ENCODE peak calls at places on chromosomes 12 and 14, in six cellular contexts. X is NCI-H2081, L is esophagus squamous epithelium, N is AG04449, V is fibroblast of mammary gland, W is neural crest cell. J is an unnamed sample.

GRCh38 chr14:44339256-44339655 is 167.8 kb downstream of the FSCB start:
- DNase-seq in N (no peak), X (no peak), W (no peak), L (no peak), V (no peak), J (no peak)

GRCh38 chr12:46088040-46088439 is 97.7 kb upstream of the SCAF11 start:
- DNase-seq in V (no peak), L (no peak), X (no peak), N (no peak), W (no peak), J (no peak)

GRCh38 chr12:47983541-47984115 is 20.2 kb downstream of the TMEM106C start:
- DNase-seq in W (no peak), V (no peak), L (no peak), X (no peak), N (no peak), J (no peak)

GRCh38 chr14:91493169-91493568 is 16.9 kb downstream of the PPP4R3A start:
- DNase-seq in X (no peak), V (peak), W (no peak), N (no peak), L (no peak), J (peak)

GRCh38 chr12:54187075-54187474 is 1.7 kb downstream of the SMUG1 start:
- DNase-seq in X (no peak), L (no peak), N (no peak), V (no peak), W (no peak), J (no peak)

GRCh38 chr12:26744697-26745440 is 88.1 kb downstream of the ITPR2 start:
- DNase-seq in X (no peak), W (no peak), L (no peak), V (peak), N (no peak), J (peak)

GRCh38 chr12:69838086-69838440 is 13.0 kb downstream of the MYRFL start:
- DNase-seq in L (no peak), W (no peak), V (no peak), X (no peak), N (no peak), J (no peak)

GRCh38 chr12:48882972-48883304 is 17.3 kb upstream of the RND1 start:
- DNase-seq in L (no peak), W (no peak), X (no peak), V (no peak), N (no peak), J (no peak)

GRCh38 chr12:42568952-42569916 is 20.3 kb downstream of the PRICKLE1 start:
- DNase-seq in L (no peak), N (peak), X (no peak), V (peak), W (no peak), J (peak)

GRCh38 chr12:116489116-116489515 is 70.1 kb upstream of the MAP1LC3B2 start:
- DNase-seq in X (no peak), W (no peak), L (no peak), V (no peak), N (no peak), J (no peak)

GRCh38 chr14:100321473-100322137 is 1.5 kb upstream of the SLC25A47 start:
- DNase-seq in L (no peak), X (no peak), W (no peak), N (no peak), V (no peak), J (no peak)

GRCh38 chr12:122452701-122453285 is 30.3 kb upstream of the CLIP1 start:
- DNase-seq in W (no peak), N (no peak), X (no peak), L (no peak), V (no peak), J (no peak)

GRCh38 chr14:72763892-72764291 is 130.0 kb downstream of the DPF3 start:
- DNase-seq in W (no peak), X (no peak), V (no peak), N (no peak), L (no peak), J (no peak)

GRCh38 chr14:72315720-72316119 is 383.5 kb downstream of the RGS6 start:
- DNase-seq in V (peak), N (no peak), W (no peak), X (no peak), L (no peak), J (no peak)